ENCODE peak calls at places on chromosomes 6 and 20, in eight cellular contexts. C is fibroblast of pulmonary artery; J is Ammon's horn; U is stimulated activated CD4-positive, alpha-beta T cell treated with anti-CD3 and anti-CD28 coated beads, TNF-alpha, amount 100 ng/mL, for 24 hours; K is C1 segment of cervical spinal cord; Y is Kasumi-1; W is anterior cingulate cortex; H is NCI-H1092. F is an unnamed sample.

GRCh38 chr6:88864347-88865057 is 98.9 kb downstream of the RNGTT start:
- DNase-seq in C (no peak), J (no peak), U (no peak), K (no peak), Y (no peak), W (no peak), H (no peak), F (no peak)

GRCh38 chr6:52594216-52594615 is 17.4 kb upstream of the TRAM2 start:
- DNase-seq in C (no peak), J (no peak), U (no peak), K (no peak), Y (no peak), W (no peak), H (no peak), F (no peak)

GRCh38 chr6:63787021-63787420 is 151.4 kb downstream of the PHF3 start:
- DNase-seq in C (peak; percentile 26), J (no peak), U (no peak), K (no peak), Y (no peak), W (no peak), H (no peak), F (no peak)

GRCh38 chr20:4076671-4077070 is 61.3 kb upstream of the RNF24 start:
- DNase-seq in C (peak; percentile 93), J (no peak), U (no peak), K (no peak), Y (no peak), W (no peak), H (no peak), F (no peak)

GRCh38 chr6:51513891-51514290 is 573.5 kb downstream of the PKHD1 start:
- DNase-seq in C (no peak), J (no peak), U (no peak), K (no peak), Y (no peak), W (no peak), H (no peak), F (no peak)

GRCh38 chr6:161547617-161548016 is 273.8 kb upstream of the AGPAT4 start:
- DNase-seq in C (peak; percentile 2), J (no peak), U (no peak), K (no peak), Y (peak; percentile 2), W (no peak), H (peak; percentile 44), F (no peak)

GRCh38 chr6:19831358-19831757 is 5.8 kb upstream of the ID4 start:
- DNase-seq in C (no peak), J (no peak), U (no peak), K (no peak), Y (no peak), W (no peak), H (no peak), F (no peak)

GRCh38 chr6:45830441-45831139 is 185.1 kb downstream of the CLIC5 start:
- DNase-seq in C (no peak), J (peak; percentile 24), U (peak; percentile 20), K (no peak), Y (peak; percentile 50), W (no peak), H (no peak), F (no peak)

GRCh38 chr6:88989215-88989614 is 25.8 kb upstream of the RNGTT start:
- DNase-seq in C (peak; percentile 82), J (peak; percentile 24), U (no peak), K (no peak), Y (no peak), W (no peak), H (no peak), F (no peak)

GRCh38 chr6:146968041-146968760 is 236.0 kb upstream of the STXBP5 start:
- DNase-seq in C (peak; percentile 88), J (peak; percentile 20), U (no peak), K (no peak), Y (no peak), W (no peak), H (no peak), F (no peak)

GRCh38 chr20:4730782-4731181 is 9.1 kb downstream of the PRND start:
- DNase-seq in C (peak; percentile 39), J (no peak), U (no peak), K (no peak), Y (peak; percentile 26), W (no peak), H (no peak), F (no peak)

GRCh38 chr20:49122920-49123319 is 65.2 kb downstream of the STAU1 start:
- DNase-seq in C (no peak), J (no peak), U (no peak), K (no peak), Y (no peak), W (no peak), H (no peak), F (no peak)

GRCh38 chr20:588932-589672 is 21.0 kb downstream of the TCF15 start:
- DNase-seq in C (no peak), J (no peak), U (no peak), K (no peak), Y (no peak), W (no peak), H (no peak), F (no peak)

GRCh38 chr6:4113623-4114022 is 21.8 kb downstream of the ECI2 start:
- DNase-seq in C (no peak), J (no peak), U (no peak), K (no peak), Y (no peak), W (no peak), H (no peak), F (no peak)

GRCh38 chr20:12305555-12305954 is 387.9 kb downstream of the BTBD3 start:
- DNase-seq in C (no peak), J (peak; percentile 25), U (no peak), K (no peak), Y (no peak), W (no peak), H (no peak), F (no peak)

GRCh38 chr20:6265204-6265904 is 142.5 kb upstream of the FERMT1 start:
- DNase-seq in C (peak; percentile 86), J (peak; percentile 42), U (no peak), K (no peak), Y (peak; percentile 36), W (no peak), H (peak; percentile 3), F (no peak)

GRCh38 chr6:118476554-118476953 is 71.5 kb upstream of the PLN start:
- DNase-seq in C (no peak), J (no peak), U (no peak), K (no peak), Y (no peak), W (no peak), H (no peak), F (no peak)

GRCh38 chr6:56820060-56820459 is 134.8 kb upstream of the BEND6 start:
- DNase-seq in C (no peak), J (no peak), U (no peak), K (no peak), Y (no peak), W (no peak), H (no peak), F (no peak)

GRCh38 chr20:61765081-61765870 is 300.4 kb downstream of the TAF4 start:
- DNase-seq in C (no peak), J (no peak), U (no peak), K (no peak), Y (no peak), W (no peak), H (no peak), F (no peak)

GRCh38 chr20:32018269-32019155 is 8.3 kb downstream of the CCM2L start:
- DNase-seq in C (no peak), J (no peak), U (no peak), K (no peak), Y (peak; percentile 17), W (no peak), H (peak; percentile 63), F (peak; percentile 58)

GRCh38 chr6:144749263-144749662 is 464.1 kb downstream of the UTRN start:
- DNase-seq in C (no peak), J (no peak), U (no peak), K (no peak), Y (no peak), W (no peak), H (peak; percentile 54), F (no peak)

GRCh38 chr6:154931741-154932424 is 63.2 kb upstream of the TIAM2 start:
- DNase-seq in C (peak; percentile 16), J (no peak), U (no peak), K (no peak), Y (peak; percentile 76), W (no peak), H (no peak), F (no peak)

GRCh38 chr20:20214757-20215275 is 153.1 kb upstream of the INSM1 start:
- DNase-seq in C (no peak), J (no peak), U (no peak), K (no peak), Y (no peak), W (no peak), H (peak; percentile 60), F (no peak)

GRCh38 chr6:113461153-113461897 is 395.8 kb upstream of the MARCKS start:
- DNase-seq in C (peak; percentile 34), J (no peak), U (no peak), K (no peak), Y (peak; percentile 4), W (no peak), H (no peak), F (no peak)

F was measured in left ventricle myocardium inferior.